ENCODE peak calls at places on chromosomes 12 and 14, in five cellular contexts. O, J, E, C and D are unnamed samples.
A peak's percentile ranks its signal among the peaks of the same experiment; 100 is the strongest.

GRCh38 chr12:80967565-80967964 is 29.8 kb upstream of the LIN7A start:
- DNase-seq in O (no peak), J (no peak), E (no peak), C (no peak), D (no peak)

GRCh38 chr14:23307146-23307447 is 464 bp downstream of the BCL2L2 start:
- DNase-seq in O (no peak), J (no peak), E (no peak), C (no peak), D (no peak)

GRCh38 chr12:67355428-67356385 is 86.5 kb downstream of the CAND1 start:
- DNase-seq in O (peak; percentile 11), J (no peak), E (no peak), C (peak; percentile 53), D (peak; percentile 74)

GRCh38 chr14:51298895-51299294 is 58.8 kb downstream of the TMX1 start:
- DNase-seq in O (no peak), J (no peak), E (no peak), C (no peak), D (no peak)

GRCh38 chr12:30806989-30807694 is 52.4 kb upstream of the CAPRIN2 start:
- DNase-seq in O (peak; percentile 17), J (peak; percentile 35), E (no peak), C (peak; percentile 68), D (peak; percentile 48)

GRCh38 chr12:28237423-28237822 is 47.2 kb downstream of the CCDC91 start:
- DNase-seq in O (no peak), J (no peak), E (no peak), C (no peak), D (no peak)

GRCh38 chr12:112979281-112979680 is 962 bp downstream of the OAS2 start:
- DNase-seq in O (peak; percentile 27), J (peak; percentile 30), E (no peak), C (no peak), D (no peak)

GRCh38 chr14:31950760-31951637 is 126.1 kb upstream of the ARHGAP5 start:
- DNase-seq in O (no peak), J (peak; percentile 84), E (no peak), C (no peak), D (peak; percentile 76)

GRCh38 chr14:85288041-85288440 is 241.9 kb upstream of the FLRT2 start:
- DNase-seq in O (no peak), J (no peak), E (no peak), C (no peak), D (no peak)

GRCh38 chr12:15044461-15044860 is 71.6 kb downstream of the PDE6H start:
- DNase-seq in O (no peak), J (no peak), E (no peak), C (peak; percentile 22), D (no peak)

GRCh38 chr12:56900583-56900982 is 33.6 kb downstream of the SDR9C7 start:
- DNase-seq in O (no peak), J (no peak), E (no peak), C (no peak), D (peak; percentile 11)

GRCh38 chr12:105995986-105996385 is 142.8 kb downstream of the NUAK1 start:
- DNase-seq in O (no peak), J (no peak), E (no peak), C (no peak), D (peak; percentile 92)

GRCh38 chr14:104001003-104001402 is 58.7 kb upstream of the RD3L start:
- DNase-seq in O (peak; percentile 19), J (no peak), E (no peak), C (no peak), D (no peak)

GRCh38 chr14:71550367-71550766 is 381.9 kb upstream of the RGS6 start:
- DNase-seq in O (no peak), J (no peak), E (no peak), C (no peak), D (no peak)

GRCh38 chr12:89073027-89073398 is 279.3 kb downstream of the DUSP6 start:
- DNase-seq in O (no peak), J (no peak), E (no peak), C (peak; percentile 79), D (no peak)

GRCh38 chr14:47619397-47619796 is 56.0 kb downstream of the MDGA2 start:
- DNase-seq in O (no peak), J (no peak), E (no peak), C (peak; percentile 39), D (no peak)

GRCh38 chr12:70040141-70040540 is 203.1 kb upstream of the CNOT2 start:
- DNase-seq in O (no peak), J (no peak), E (no peak), C (peak; percentile 71), D (no peak)

GRCh38 chr12:8513203-8513602 is at the start of gene CLEC4D:
- DNase-seq in O (no peak), J (no peak), E (no peak), C (no peak), D (no peak)

GRCh38 chr14:43803076-43803689 is 703.9 kb downstream of the FSCB start:
- DNase-seq in O (no peak), J (no peak), E (no peak), C (no peak), D (no peak)

GRCh38 chr14:32150392-32150791 is 51.5 kb upstream of the RNU6-7 start:
- DNase-seq in O (no peak), J (no peak), E (no peak), C (no peak), D (no peak)

GRCh38 chr12:65962921-65963883 is 138.9 kb downstream of the HMGA2 start:
- DNase-seq in O (no peak), J (peak; percentile 41), E (no peak), C (no peak), D (peak; percentile 57)
- H3K27ac ChIP-seq in O (no peak overlapping the region), J (no peak overlapping the region), E (no peak overlapping the region), C (no peak overlapping the region), D (peak overlapping the region; percentile 58)

GRCh38 chr12:77835982-77836381 is 5.3 kb downstream of the NAV3 start:
- DNase-seq in O (no peak), J (no peak), E (no peak), C (no peak), D (no peak)

GRCh38 chr12:77834618-77835017 is 3.9 kb downstream of the NAV3 start:
- DNase-seq in O (no peak), J (no peak), E (no peak), C (no peak), D (no peak)

GRCh38 chr12:77830502-77830901 is at the start of gene NAV3:
- DNase-seq in O (no peak), J (no peak), E (no peak), C (no peak), D (no peak)

GRCh38 chr12:77833329-77833728 is 2.6 kb downstream of the NAV3 start:
- DNase-seq in O (no peak), J (no peak), E (no peak), C (no peak), D (no peak)

DNA sequence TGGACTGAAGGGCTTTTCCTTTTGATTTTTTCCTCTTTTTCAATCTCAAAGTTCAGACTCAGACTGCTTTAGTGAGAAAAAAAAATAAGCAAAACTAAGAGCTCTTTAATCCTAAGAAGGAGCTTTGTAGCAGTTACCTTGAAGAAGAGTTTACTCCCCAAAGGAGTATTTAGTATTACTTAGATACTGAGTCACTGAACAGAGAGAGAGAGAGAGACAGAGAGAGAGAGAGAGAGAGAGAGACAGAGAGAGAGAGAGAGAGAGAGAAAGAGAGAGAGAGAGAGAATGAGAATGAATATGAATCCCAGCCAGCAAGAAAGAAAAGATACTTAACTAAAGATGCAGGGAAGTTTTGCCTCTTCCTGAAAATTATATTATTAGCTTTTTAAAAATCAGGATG is 258 bp downstream of the NAV3 start:
- DNase-seq in O (no peak), J (no peak), E (no peak), C (no peak), D (no peak)
- H3K4me3 ChIP-seq in O (no peak overlapping the region), J (no peak overlapping the region), E (no peak overlapping the region), C (no peak overlapping the region), D (no peak overlapping the region)

DNA sequence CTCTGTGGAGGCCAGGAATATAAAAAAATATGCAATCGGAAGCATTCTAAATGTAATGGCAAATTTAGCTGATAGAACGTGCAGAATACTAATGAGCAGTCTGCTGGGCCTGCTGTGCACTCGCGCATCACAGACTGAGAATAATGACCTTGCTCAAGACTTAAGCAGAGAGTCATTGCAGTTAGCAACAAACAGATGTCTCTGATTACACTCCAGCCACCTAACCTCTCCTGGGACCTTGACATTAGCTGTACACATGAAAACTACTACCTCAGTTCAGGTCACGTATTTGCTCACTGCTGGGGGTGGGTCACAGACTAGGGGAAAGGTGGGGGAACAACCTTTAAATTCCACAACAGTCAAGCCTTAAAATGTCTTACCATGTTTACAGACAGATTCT is 269.2 kb upstream of the DAAM1 start:
- DNase-seq in O (no peak), J (no peak), E (no peak), C (no peak), D (no peak)
- H3K36me3 ChIP-seq in O (no peaks in the 10 kb centered on the region), J (no peaks in the 10 kb centered on the region), E (no peaks in the 10 kb centered on the region), C (no peaks in the 10 kb centered on the region), D (no peaks in the 10 kb centered on the region)

GRCh38 chr12:63916561-63917476 is 72.3 kb downstream of the SRGAP1 start:
- DNase-seq in O (no peak), J (no peak), E (no peak), C (peak; percentile 41), D (no peak)
- H3K27ac ChIP-seq in O (no peak overlapping the region), J (peak overlapping the region; percentile 79), E (peak overlapping the region; percentile 40), C (peak overlapping the region; percentile 98), D (peak overlapping the region; percentile 98)

GRCh38 chr14:69617796-69618195 is 6.4 kb downstream of the SUSD6 start:
- DNase-seq in O (no peak), J (no peak), E (no peak), C (no peak), D (no peak)

GRCh38 chr14:69619007-69619406 is 7.6 kb downstream of the SUSD6 start:
- DNase-seq in O (no peak), J (no peak), E (no peak), C (no peak), D (no peak)

GRCh38 chr14:69615471-69616407 is 4.3 kb downstream of the SUSD6 start:
- DNase-seq in O (peak; percentile 27), J (peak; percentile 52), E (peak; percentile 73), C (peak; percentile 78), D (peak; percentile 55)

GRCh38 chr14:69614592-69614991 is 3.2 kb downstream of the SUSD6 start:
- DNase-seq in O (no peak), J (peak; percentile 44), E (peak; percentile 56), C (no peak), D (no peak)

GRCh38 chr14:69616408-69616773 is 5.0 kb downstream of the SUSD6 start:
- DNase-seq in O (no peak), J (no peak), E (no peak), C (no peak), D (no peak)
- H3K4me3 ChIP-seq in O (peak overlapping the region; percentile 28), J (no peak overlapping the region), E (no peak overlapping the region), C (no peak overlapping the region), D (no peak overlapping the region)

GRCh38 chr14:90272523-90272922 is 16.2 kb downstream of the PSMC1 start:
- DNase-seq in O (no peak), J (no peak), E (no peak), C (no peak), D (no peak)
- H3K36me3 ChIP-seq in O (peaks cover 48% of the 10 kb centered on the region), J (peaks cover 26% of the 10 kb centered on the region), E (peaks cover 38% of the 10 kb centered on the region), C (peaks cover 55% of the 10 kb centered on the region), D (peaks cover 84% of the 10 kb centered on the region)

GRCh38 chr12:46364777-46365580 is 7.6 kb downstream of the SLC38A2 start:
- DNase-seq in O (no peak), J (peak; percentile 70), E (peak; percentile 52), C (peak; percentile 82), D (no peak)
- H3K27ac ChIP-seq in O (no peak overlapping the region), J (peak overlapping the region; percentile 20), E (no peak overlapping the region), C (peak overlapping the region; percentile 28), D (peak overlapping the region; percentile 2)